ENCODE peak calls at places on chromosomes 7 and 10, in eight cellular contexts. O is suprapubic skin, R is lower lobe of right lung, W is foreskin keratinocyte, C is fibroblast of the aortic adventitia, J is kidney epithelial cell, X is choroid plexus epithelial cell, V is mucosa of descending colon. L is an unnamed sample.

GRCh38 chr7:121515651-121516401 is 119.7 kb upstream of the FAM3C start:
- DNase-seq in O (no peak), R (no peak), W (peak; percentile 90), C (no peak), J (no peak), X (no peak), V (no peak), L (no peak)

GRCh38 chr7:7272294-7272693 is 90.0 kb downstream of the C1GALT1 start:
- DNase-seq in O (no peak), R (no peak), W (no peak), C (peak; percentile 63), J (no peak), X (peak; percentile 29), V (no peak), L (no peak)

GRCh38 chr7:111954474-111955311 is 251.5 kb downstream of the DOCK4 start:
- DNase-seq in O (no peak), R (no peak), W (no peak), C (no peak), J (no peak), X (no peak), V (no peak), L (no peak)

GRCh38 chr10:117710181-117710798 is 167.7 kb downstream of the EMX2 start:
- DNase-seq in O (no peak), R (no peak), W (no peak), C (no peak), J (no peak), X (no peak), V (no peak), L (no peak)

GRCh38 chr10:125849448-125849847 is 26.1 kb downstream of the BCCIP start:
- DNase-seq in O (no peak), R (no peak), W (no peak), C (no peak), J (no peak), X (no peak), V (no peak), L (no peak)

GRCh38 chr10:124647421-124648130 is 96.6 kb downstream of the FAM53B start:
- DNase-seq in O (no peak), R (peak; percentile 89), W (peak; percentile 27), C (peak; percentile 20), J (no peak), X (peak; percentile 58), V (peak; percentile 79), L (peak; percentile 70)

GRCh38 chr10:114623661-114624294 is 34.3 kb downstream of the ABLIM1 start:
- DNase-seq in O (no peak), R (no peak), W (peak; percentile 82), C (peak; percentile 79), J (no peak), X (peak; percentile 77), V (no peak), L (no peak)

GRCh38 chr7:43438897-43439479 is 143.9 kb upstream of the STK17A start:
- DNase-seq in O (no peak), R (no peak), W (no peak), C (no peak), J (no peak), X (no peak), V (no peak), L (no peak)

GRCh38 chr10:93274419-93274818 is 200.7 kb downstream of the CYP26A1 start:
- DNase-seq in O (no peak), R (no peak), W (peak; percentile 9), C (no peak), J (no peak), X (no peak), V (no peak), L (no peak)

GRCh38 chr7:38929460-38930171 is 20.6 kb upstream of the VPS41 start:
- DNase-seq in O (no peak), R (peak; percentile 56), W (no peak), C (no peak), J (peak; percentile 82), X (peak; percentile 21), V (no peak), L (no peak)

GRCh38 chr10:37857287-37858211 is at the start of gene ZNF248:
- DNase-seq in O (peak; percentile 98), R (peak; percentile 97), W (peak; percentile 89), C (peak; percentile 96), J (peak; percentile 73), X (peak; percentile 98), V (peak; percentile 96), L (peak; percentile 91)

GRCh38 chr7:143405158-143405557 is 3.5 kb downstream of the EPHA1 start:
- DNase-seq in O (no peak), R (no peak), W (no peak), C (no peak), J (no peak), X (no peak), V (peak; percentile 58), L (no peak)

GRCh38 chr7:40186586-40186985 is 51.8 kb downstream of the SUGCT start:
- DNase-seq in O (no peak), R (no peak), W (no peak), C (no peak), J (no peak), X (no peak), V (no peak), L (no peak)
- TF ChIP-seq CTCF in O (no peak), R (no peak), W (no peak), C (peak; percentile 13), J (no peak), X (peak; percentile 27), V (no peak), L (no peak)

DNA sequence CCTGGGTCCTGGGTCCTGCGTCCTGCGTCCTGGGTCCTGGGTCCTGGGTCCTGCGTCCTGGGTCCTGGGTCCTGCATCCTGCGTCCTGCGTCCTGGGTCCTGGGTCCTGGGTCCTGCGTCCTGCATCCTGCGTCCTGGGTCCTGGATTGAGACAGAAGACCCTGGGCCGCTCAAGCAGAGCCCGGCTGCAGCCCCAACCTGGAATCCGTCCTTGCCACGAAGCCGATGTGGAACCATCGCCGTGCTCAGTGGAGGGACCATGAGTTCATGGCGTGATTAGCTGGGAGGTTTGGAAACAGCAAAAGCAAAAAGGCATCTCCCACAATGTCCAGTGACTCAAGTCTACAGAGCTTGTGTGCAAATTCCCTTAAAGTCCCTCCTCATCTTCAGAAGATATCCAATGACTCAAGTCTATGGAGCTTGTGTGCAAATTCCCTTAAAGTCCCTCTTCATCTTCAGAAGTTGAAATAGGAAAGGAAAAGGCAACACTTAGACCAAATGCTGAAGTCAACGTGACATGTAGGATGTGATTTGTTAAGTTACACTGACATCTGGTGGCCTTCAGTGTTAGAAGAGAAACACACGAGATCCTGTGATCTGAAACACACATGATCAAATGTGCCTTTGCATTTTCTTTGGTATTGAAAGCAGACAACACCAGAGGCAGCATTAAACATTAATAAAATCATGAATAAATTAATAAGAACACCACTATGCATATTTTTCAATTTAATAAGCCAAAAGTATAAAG is 179.9 kb downstream of the PTPRN2 start:
- DNase-seq in O (no peak), R (no peak), W (no peak), C (no peak), J (no peak), X (peak; percentile 85), V (peak; percentile 61), L (peak; percentile 47)
- TF ChIP-seq CTCF in O (no peak), R (peak; percentile 44), W (peak; percentile 40), C (no peak), J (peak; percentile 1), X (peak; percentile 55), V (no peak), L (peak; percentile 34)

GRCh38 chr10:60943372-60944158 is 420 bp downstream of the RHOBTB1 start:
- DNase-seq in O (peak; percentile 81), R (peak; percentile 83), W (peak; percentile 43), C (peak; percentile 39), J (no peak), X (peak; percentile 62), V (peak; percentile 70), L (peak; percentile 40)

GRCh38 chr10:60944910-60945297 is 919 bp upstream of the RHOBTB1 start:
- DNase-seq in O (no peak), R (no peak), W (peak; percentile 8), C (no peak), J (no peak), X (no peak), V (no peak), L (no peak)

GRCh38 chr10:60942134-60942533 is 1.9 kb downstream of the RHOBTB1 start:
- DNase-seq in O (no peak), R (no peak), W (no peak), C (no peak), J (no peak), X (no peak), V (no peak), L (no peak)

GRCh38 chr10:60944159-60944909 is at the start of gene RHOBTB1:
- DNase-seq in O (peak; percentile 85), R (peak; percentile 81), W (peak; percentile 51), C (peak; percentile 76), J (peak; percentile 43), X (peak; percentile 80), V (peak; percentile 79), L (peak; percentile 35)

DNA sequence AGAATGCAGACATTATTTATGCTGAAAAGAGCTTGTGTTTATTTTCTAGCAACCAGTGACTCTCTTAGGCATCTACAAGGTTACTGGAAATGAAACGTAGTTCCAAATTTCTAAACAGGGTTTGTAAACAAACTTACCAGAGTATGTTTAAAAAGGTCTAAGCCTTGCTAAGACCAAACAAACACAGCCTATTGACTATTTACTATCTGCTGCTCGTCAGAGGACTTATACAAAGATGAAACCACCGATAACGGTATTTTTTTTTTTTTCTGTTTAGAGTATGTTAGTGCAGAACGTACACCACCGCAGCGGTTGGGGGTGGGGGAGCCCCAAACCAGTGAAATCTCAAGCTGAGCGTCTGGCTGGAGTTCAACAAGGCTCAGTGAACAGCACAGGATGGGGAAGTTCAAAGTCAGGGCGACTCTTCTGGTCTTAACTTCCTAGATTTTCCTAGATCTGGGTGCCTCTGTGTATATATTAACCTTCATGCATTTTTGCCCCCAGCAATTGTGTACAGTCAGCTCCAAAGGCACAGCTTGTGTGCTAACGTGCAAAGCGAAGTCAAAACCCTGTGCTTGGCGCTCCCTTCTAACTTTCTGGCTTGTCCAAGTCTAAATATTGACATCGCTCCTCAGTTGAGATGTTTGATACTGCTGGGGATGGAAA is 1.2 kb downstream of the RHOBTB1 start:
- DNase-seq in O (no peak), R (peak; percentile 65), W (peak; percentile 11), C (peak; percentile 28), J (no peak), X (peak; percentile 79), V (peak; percentile 68), L (peak; percentile 39)
- TF ChIP-seq CTCF in O (no peak), R (no peak), W (no peak), C (no peak), J (no peak), X (no peak), V (no peak), L (no peak)

GRCh38 chr7:55590517-55591281 is 18.4 kb upstream of the VOPP1 start:
- DNase-seq in O (no peak), R (no peak), W (no peak), C (no peak), J (no peak), X (no peak), V (no peak), L (peak; percentile 9)

GRCh38 chr7:55589905-55590304 is 17.6 kb upstream of the VOPP1 start:
- DNase-seq in O (no peak), R (no peak), W (no peak), C (no peak), J (no peak), X (no peak), V (no peak), L (no peak)

GRCh38 chr7:55588379-55588699 is 16.0 kb upstream of the VOPP1 start:
- DNase-seq in O (no peak), R (no peak), W (no peak), C (no peak), J (no peak), X (no peak), V (no peak), L (no peak)

GRCh38 chr7:55588976-55589604 is 16.8 kb upstream of the VOPP1 start:
- DNase-seq in O (no peak), R (no peak), W (no peak), C (no peak), J (no peak), X (no peak), V (no peak), L (no peak)

GRCh38 chr7:55587687-55588378 is 15.5 kb upstream of the VOPP1 start:
- DNase-seq in O (no peak), R (no peak), W (no peak), C (no peak), J (no peak), X (no peak), V (no peak), L (no peak)
- TF ChIP-seq CTCF in O (no peak), R (no peak), W (no peak), C (no peak), J (no peak), X (no peak), V (no peak), L (no peak)